ENCODE peak calls at places on chromosomes 6 and 20, in four cellular contexts. One of them, this sample, is unnamed.

GRCh38 chr6:169070506-169071176 is 183.0 kb downstream of the THBS2 start:
- DNase-seq in SK-N-MC: no peak
- DNase-seq in AG04449: peak; percentile 99
- DNase-seq in foreskin fibroblast: peak; percentile 100
- DNase-seq in this sample: peak; percentile 65

GRCh38 chr6:1498491-1499113 is 109.2 kb downstream of the FOXF2 start:
- DNase-seq in SK-N-MC: no peak
- DNase-seq in AG04449: no peak
- DNase-seq in foreskin fibroblast: peak; percentile 86
- DNase-seq in this sample: no peak

GRCh38 chr6:136625293-136625692 is 75.1 kb upstream of the MAP7 start:
- DNase-seq in SK-N-MC: no peak
- DNase-seq in foreskin fibroblast: no peak
- DNase-seq in AG04449: no peak
- DNase-seq in this sample: no peak

GRCh38 chr6:36978687-36979086 is 7.3 kb downstream of the MTCH1 start:
- DNase-seq in foreskin fibroblast: no peak
- DNase-seq in SK-N-MC: no peak
- DNase-seq in AG04449: no peak
- DNase-seq in this sample: no peak

GRCh38 chr6:45467853-45468252 is 90.1 kb upstream of the SUPT3H start:
- DNase-seq in foreskin fibroblast: no peak
- DNase-seq in AG04449: no peak
- DNase-seq in SK-N-MC: no peak
- DNase-seq in this sample: no peak

GRCh38 chr20:19659468-19659867 is 98.6 kb upstream of the RIN2 start:
- DNase-seq in foreskin fibroblast: no peak
- DNase-seq in AG04449: no peak
- DNase-seq in SK-N-MC: no peak
- DNase-seq in this sample: no peak

GRCh38 chr6:119077643-119078448 is 618 bp downstream of the FAM184A start:
- DNase-seq in SK-N-MC: no peak
- DNase-seq in AG04449: no peak
- DNase-seq in foreskin fibroblast: peak; percentile 54
- DNase-seq in this sample: no peak

GRCh38 chr20:19779634-19780033 is 21.6 kb downstream of the RIN2 start:
- DNase-seq in foreskin fibroblast: no peak
- DNase-seq in AG04449: no peak
- DNase-seq in SK-N-MC: no peak
- DNase-seq in this sample: no peak